ENCODE peak calls at places on chromosomes 12 and 14, in seven cellular contexts. P is neural progenitor cell, C is bronchial epithelial cell, O is skeletal muscle cell, A is AG04450, W is aorta, F is fibroblast of the aortic adventitia. Y is an unnamed sample.

GRCh38 chr14:96119947-96120346 is 80.8 kb downstream of the C14orf132 start:
- DNase-seq in F (no peak), W (no peak), C (no peak), P (no peak), A (no peak), O (no peak), Y (no peak)

GRCh38 chr12:107093547-107094448 is at the start of gene CRY1:
- DNase-seq in P (peak), A (peak), F (peak), C (peak), W (peak), O (peak), Y (peak)

GRCh38 chr12:69512820-69513219 is 42.6 kb downstream of the FRS2 start:
- DNase-seq in P (no peak), A (no peak), W (no peak), C (no peak), O (no peak), F (no peak), Y (no peak)

GRCh38 chr12:65655074-65655493 is 169.2 kb upstream of the HMGA2 start:
- DNase-seq in A (no peak), W (no peak), P (no peak), O (no peak), C (no peak), F (peak), Y (no peak)

GRCh38 chr12:32644455-32644854 is 34.6 kb upstream of the DNM1L start:
- DNase-seq in A (no peak), W (no peak), P (no peak), C (no peak), F (peak), O (no peak), Y (no peak)

GRCh38 chr12:68403711-68404110 is 71.5 kb upstream of the MDM1 start:
- DNase-seq in P (no peak), O (no peak), W (no peak), C (no peak), F (peak), A (no peak), Y (no peak)

GRCh38 chr14:72961579-72962335 is 35.5 kb downstream of the DCAF4 start:
- DNase-seq in F (peak), O (no peak), C (peak), A (no peak), W (no peak), P (no peak), Y (no peak)

GRCh38 chr12:101459642-101460346 is 15.3 kb upstream of the SPIC start:
- DNase-seq in O (no peak), W (no peak), A (no peak), P (no peak), C (peak), F (peak), Y (no peak)

GRCh38 chr12:12003609-12004008 is 67.1 kb upstream of the BCL2L14 start:
- DNase-seq in O (no peak), F (no peak), C (no peak), P (no peak), W (no peak), A (no peak), Y (no peak)

DNA sequence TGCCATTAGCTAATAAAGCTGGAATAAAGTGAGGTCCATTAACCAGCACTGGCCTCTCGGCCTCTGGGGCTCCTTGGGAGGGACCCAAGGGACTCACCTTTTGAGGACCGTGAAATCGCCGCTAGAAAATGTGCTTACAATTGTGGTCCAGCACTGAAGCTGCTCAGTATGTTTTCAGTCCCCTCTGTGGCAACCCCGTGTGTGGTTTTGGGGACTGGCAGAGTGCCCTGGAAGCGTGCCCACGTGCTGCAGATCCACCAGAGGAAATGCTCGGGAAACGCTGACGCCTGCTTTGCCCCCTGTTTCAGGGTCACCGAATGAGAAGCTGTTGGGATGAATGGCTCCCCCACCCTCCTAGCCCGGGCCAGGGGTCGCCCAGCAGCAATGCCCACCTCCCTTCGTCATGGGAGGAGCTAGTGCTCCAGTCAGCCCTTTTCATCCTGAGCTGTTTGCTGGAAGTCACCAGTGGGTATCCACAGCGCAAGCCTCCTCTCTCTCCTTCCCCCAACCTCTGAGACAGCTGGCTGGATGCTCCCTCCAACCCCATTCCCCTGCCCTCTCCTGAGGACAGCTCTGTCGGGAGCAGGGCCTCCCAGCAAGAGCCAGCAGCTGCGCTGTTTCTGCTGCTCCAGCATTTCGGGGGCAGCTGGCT is 33.1 kb upstream of the PPP1R13B start:
- DNase-seq in F (peak), A (no peak), W (peak), P (peak), O (peak), C (peak), Y (peak)
- H3K4me3 ChIP-seq in F (peak), A (peak), W (no peak), P (no peak), O (peak), C (peak), Y (peak)

DNA sequence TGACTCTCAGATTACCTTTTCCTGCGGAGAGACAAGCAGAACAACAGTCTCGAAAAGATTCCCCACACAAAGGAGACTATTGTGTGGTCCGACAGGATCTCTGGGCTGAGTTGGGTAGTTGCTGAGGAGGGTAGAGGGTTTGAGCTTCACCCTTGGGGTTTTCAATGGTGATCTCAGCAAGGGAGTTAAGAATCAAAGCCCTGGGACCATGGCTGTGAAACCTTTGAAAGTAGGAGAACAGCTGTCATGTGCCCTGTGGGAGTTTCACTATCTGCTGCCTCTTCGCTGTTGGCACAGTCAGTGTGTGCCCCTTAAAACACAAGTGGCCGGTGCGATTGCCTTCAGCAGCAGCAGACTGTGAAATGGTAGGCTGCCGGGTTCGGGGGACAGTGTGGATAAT is 14.2 kb upstream of the PLEK2 start:
- DNase-seq in A (no peak), C (no peak), O (no peak), W (no peak), P (no peak), F (no peak), Y (no peak)
- H3K4me3 ChIP-seq in A (no peak), C (no peak), O (no peak), W (no peak), P (no peak), F (no peak), Y (no peak)

GRCh38 chr14:76955575-76956252 is 72.8 kb downstream of the IRF2BPL start:
- DNase-seq in P (no peak), W (peak), O (no peak), A (no peak), C (peak), F (no peak), Y (peak)
- H3K4me3 ChIP-seq in P (peak), W (no peak), O (peak), A (peak), C (no peak), F (no peak), Y (peak)

GRCh38 chr14:81162941-81163340 is 57.8 kb downstream of the GTF2A1 start:
- DNase-seq in C (peak), A (no peak), W (no peak), P (no peak), O (no peak), F (peak), Y (no peak)
- H3K4me3 ChIP-seq in C (no peak), A (no peak), W (no peak), P (no peak), O (no peak), F (no peak), Y (no peak)

GRCh38 chr14:104171948-104172347 is 33.6 kb downstream of the KIF26A start:
- DNase-seq in C (peak), W (no peak), F (no peak), P (no peak), O (no peak), A (no peak), Y (no peak)
- H3K4me3 ChIP-seq in C (peak), W (no peak), F (no peak), P (no peak), O (no peak), A (no peak), Y (no peak)

DNA sequence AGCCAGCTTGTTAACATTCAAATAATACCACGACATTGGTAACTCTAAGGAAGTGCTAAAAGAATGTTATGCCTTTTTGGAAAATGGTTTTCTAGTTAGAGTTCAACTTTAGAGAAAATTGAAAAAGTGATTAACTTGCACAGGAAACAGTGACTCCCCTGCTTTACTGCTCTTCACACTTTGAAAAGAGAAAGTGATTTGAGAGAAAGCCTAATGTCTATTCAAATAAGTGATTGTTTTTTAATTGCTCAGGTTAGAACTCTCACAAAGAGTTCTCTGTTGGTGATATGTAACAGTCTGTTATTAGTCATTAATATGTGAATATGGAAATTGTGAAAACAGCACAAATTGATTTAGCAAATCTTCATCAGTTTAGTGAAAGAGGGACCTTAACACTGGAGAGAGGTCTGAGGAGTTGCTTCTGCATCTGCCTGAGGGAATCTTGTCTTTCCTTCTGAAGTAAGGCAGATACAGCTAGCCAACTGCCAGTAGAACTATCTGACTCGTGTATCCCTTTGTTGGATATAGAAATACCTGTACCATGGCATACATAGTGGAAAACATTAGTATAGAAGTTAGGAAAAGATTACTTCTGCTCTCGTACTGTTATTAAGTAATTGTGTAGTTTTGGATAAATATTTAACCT is 25.5 kb downstream of the ATF7IP start:
- DNase-seq in A (no peak), C (no peak), F (no peak), O (no peak), W (no peak), P (no peak), Y (no peak)
- H3K4me3 ChIP-seq in A (no peak), C (no peak), F (no peak), O (no peak), W (peak), P (no peak), Y (peak)

GRCh38 chr14:22526210-22526609 is 62.8 kb downstream of the DAD1 start:
- DNase-seq in W (no peak), A (no peak), P (no peak), O (no peak), F (no peak), C (no peak), Y (no peak)

GRCh38 chr14:22524784-22525161 is 64.3 kb downstream of the DAD1 start:
- DNase-seq in C (peak), F (peak), W (no peak), A (no peak), O (no peak), P (no peak), Y (no peak)

GRCh38 chr14:22526744-22527143 is 62.3 kb downstream of the DAD1 start:
- DNase-seq in P (no peak), A (no peak), W (no peak), C (no peak), F (no peak), O (no peak), Y (no peak)

GRCh38 chr14:22523283-22523682 is 65.7 kb downstream of the DAD1 start:
- DNase-seq in F (peak), C (peak), W (no peak), O (no peak), A (no peak), P (no peak), Y (no peak)

DNA sequence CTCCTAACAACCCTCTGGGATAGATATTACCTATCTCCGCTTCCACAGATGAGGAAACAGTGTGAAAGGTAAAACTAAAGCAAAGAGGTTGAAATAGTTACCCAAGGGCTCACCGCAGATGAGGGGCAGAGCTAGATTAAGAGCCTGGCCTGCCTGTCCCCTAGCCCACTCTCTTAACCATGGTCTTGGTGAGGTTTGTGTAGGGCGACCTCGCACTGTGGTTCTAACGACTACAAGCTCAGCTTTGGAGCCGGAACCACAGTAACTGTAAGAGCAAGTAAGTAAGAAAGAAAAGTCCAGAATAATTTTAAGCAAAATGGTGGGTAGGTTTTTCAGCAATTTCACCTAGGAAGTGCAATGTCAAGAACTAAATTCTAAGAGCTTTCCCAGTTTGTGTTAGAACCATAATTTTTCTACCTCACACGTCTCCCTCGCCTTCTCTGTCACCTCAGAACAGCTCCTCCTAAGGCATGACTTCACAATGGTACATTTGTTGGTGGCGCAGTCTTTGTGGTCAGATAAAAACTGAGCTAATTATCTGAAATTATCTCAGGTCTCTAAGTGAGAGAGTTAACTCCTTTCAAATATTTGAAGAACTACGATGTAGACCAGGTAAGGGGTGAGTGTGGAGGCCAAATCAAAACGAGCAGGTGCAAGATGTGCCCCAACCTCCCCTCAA is 64.8 kb downstream of the DAD1 start:
- DNase-seq in A (no peak), O (no peak), P (no peak), F (no peak), C (no peak), W (no peak), Y (no peak)
- H3K4me3 ChIP-seq in A (no peak), O (no peak), P (no peak), F (no peak), C (no peak), W (no peak), Y (peak)

GRCh38 chr12:62409068-62409467 is 57.6 kb upstream of the MON2 start:
- DNase-seq in C (no peak), W (no peak), A (no peak), O (no peak), F (no peak), P (no peak), Y (no peak)
- H3K4me3 ChIP-seq in C (no peak), W (no peak), A (no peak), O (no peak), F (no peak), P (no peak), Y (no peak)

GRCh38 chr12:44881197-44881596 is 5.1 kb upstream of the NELL2 start:
- DNase-seq in A (no peak), C (no peak), F (no peak), W (no peak), P (no peak), O (no peak), Y (no peak)
- H3K4me3 ChIP-seq in A (no peak), C (no peak), F (no peak), W (no peak), P (no peak), O (no peak), Y (no peak)

GRCh38 chr14:50860478-50861086 is 11.3 kb upstream of the ABHD12B start:
- DNase-seq in F (peak), O (no peak), W (peak), C (peak), P (peak), A (peak), Y (peak)
- H3K4me3 ChIP-seq in F (peak), O (peak), W (peak), C (peak), P (no peak), A (peak), Y (peak)